ENCODE peak calls at places on chromosomes 7 and 10, in eight cellular contexts. One of them, this sample, is unnamed.

GRCh38 chr10:112834661-112835060 is 115.4 kb upstream of the TCF7L2 start:
- DNase-seq in AG08395: no peak
- DNase-seq in NCI-H446: no peak
- DNase-seq in activated T-helper 9 cell treated with anti-CD3 and anti-CD28 coated beads, Interleukin-2, amount 50 U/mL, for 16 hours: no peak
- DNase-seq in GM12865: peak; percentile 31
- DNase-seq in NCI-H1092 treated with DMSO at 0.1 percent for 48 hours: peak; percentile 18
- DNase-seq in HTR-8/SVneo: no peak
- DNase-seq in sciatic nerve: no peak
- DNase-seq in this sample: no peak

GRCh38 chr7:113698556-113699220 is 220.1 kb downstream of the PPP1R3A start:
- DNase-seq in NCI-H446: peak; percentile 18
- DNase-seq in HTR-8/SVneo: no peak
- DNase-seq in NCI-H1092 treated with DMSO at 0.1 percent for 48 hours: peak; percentile 52
- DNase-seq in activated T-helper 9 cell treated with anti-CD3 and anti-CD28 coated beads, Interleukin-2, amount 50 U/mL, for 16 hours: no peak
- DNase-seq in GM12865: peak; percentile 30
- DNase-seq in AG08395: peak; percentile 18
- DNase-seq in sciatic nerve: no peak
- DNase-seq in this sample: no peak

GRCh38 chr10:129622736-129623135 is 155.7 kb downstream of the MGMT start:
- DNase-seq in NCI-H446: no peak
- DNase-seq in GM12865: no peak
- DNase-seq in AG08395: no peak
- DNase-seq in sciatic nerve: no peak
- DNase-seq in NCI-H1092 treated with DMSO at 0.1 percent for 48 hours: no peak
- DNase-seq in activated T-helper 9 cell treated with anti-CD3 and anti-CD28 coated beads, Interleukin-2, amount 50 U/mL, for 16 hours: no peak
- DNase-seq in HTR-8/SVneo: peak; percentile 21
- DNase-seq in this sample: no peak

GRCh38 chr7:157152391-157152937 is 13.7 kb downstream of the UBE3C start:
- DNase-seq in AG08395: no peak
- DNase-seq in NCI-H446: no peak
- DNase-seq in NCI-H1092 treated with DMSO at 0.1 percent for 48 hours: no peak
- DNase-seq in GM12865: no peak
- DNase-seq in HTR-8/SVneo: no peak
- DNase-seq in activated T-helper 9 cell treated with anti-CD3 and anti-CD28 coated beads, Interleukin-2, amount 50 U/mL, for 16 hours: no peak
- DNase-seq in sciatic nerve: no peak
- DNase-seq in this sample: no peak

GRCh38 chr7:15471387-15471786 is 90.4 kb downstream of the AGMO start:
- DNase-seq in AG08395: no peak
- DNase-seq in NCI-H1092 treated with DMSO at 0.1 percent for 48 hours: no peak
- DNase-seq in HTR-8/SVneo: no peak
- DNase-seq in activated T-helper 9 cell treated with anti-CD3 and anti-CD28 coated beads, Interleukin-2, amount 50 U/mL, for 16 hours: no peak
- DNase-seq in GM12865: no peak
- DNase-seq in NCI-H446: no peak
- DNase-seq in sciatic nerve: no peak
- DNase-seq in this sample: no peak

GRCh38 chr10:61900829-61901783 is at the start of gene ARID5B:
- DNase-seq in HTR-8/SVneo: peak; percentile 74
- DNase-seq in NCI-H1092 treated with DMSO at 0.1 percent for 48 hours: peak; percentile 68
- DNase-seq in sciatic nerve: peak; percentile 63
- DNase-seq in NCI-H446: no peak
- DNase-seq in AG08395: peak; percentile 52
- DNase-seq in activated T-helper 9 cell treated with anti-CD3 and anti-CD28 coated beads, Interleukin-2, amount 50 U/mL, for 16 hours: peak; percentile 27
- DNase-seq in GM12865: peak; percentile 80
- DNase-seq in this sample: no peak

GRCh38 chr10:101850747-101851146 is 7.1 kb upstream of the KCNIP2 start:
- DNase-seq in GM12865: no peak
- DNase-seq in NCI-H1092 treated with DMSO at 0.1 percent for 48 hours: no peak
- DNase-seq in NCI-H446: no peak
- DNase-seq in AG08395: no peak
- DNase-seq in sciatic nerve: no peak
- DNase-seq in activated T-helper 9 cell treated with anti-CD3 and anti-CD28 coated beads, Interleukin-2, amount 50 U/mL, for 16 hours: no peak
- DNase-seq in HTR-8/SVneo: no peak
- DNase-seq in this sample: no peak

GRCh38 chr10:108980869-108981268 is 942.4 kb downstream of the XPNPEP1 start:
- DNase-seq in AG08395: no peak
- DNase-seq in HTR-8/SVneo: no peak
- DNase-seq in NCI-H1092 treated with DMSO at 0.1 percent for 48 hours: no peak
- DNase-seq in NCI-H446: no peak
- DNase-seq in sciatic nerve: no peak
- DNase-seq in activated T-helper 9 cell treated with anti-CD3 and anti-CD28 coated beads, Interleukin-2, amount 50 U/mL, for 16 hours: no peak
- DNase-seq in GM12865: no peak
- DNase-seq in this sample: no peak

GRCh38 chr10:74596713-74597112 is 229.7 kb upstream of the KAT6B start:
- DNase-seq in NCI-H1092 treated with DMSO at 0.1 percent for 48 hours: no peak
- DNase-seq in sciatic nerve: no peak
- DNase-seq in NCI-H446: no peak
- DNase-seq in GM12865: no peak
- DNase-seq in HTR-8/SVneo: no peak
- DNase-seq in activated T-helper 9 cell treated with anti-CD3 and anti-CD28 coated beads, Interleukin-2, amount 50 U/mL, for 16 hours: no peak
- DNase-seq in AG08395: no peak
- DNase-seq in this sample: no peak

GRCh38 chr10:77877461-77878344 is 48.9 kb downstream of the DLG5 start:
- DNase-seq in AG08395: no peak
- DNase-seq in HTR-8/SVneo: no peak
- DNase-seq in GM12865: peak; percentile 61
- DNase-seq in NCI-H1092 treated with DMSO at 0.1 percent for 48 hours: no peak
- DNase-seq in activated T-helper 9 cell treated with anti-CD3 and anti-CD28 coated beads, Interleukin-2, amount 50 U/mL, for 16 hours: no peak
- DNase-seq in NCI-H446: no peak
- DNase-seq in sciatic nerve: no peak
- DNase-seq in this sample: no peak

GRCh38 chr10:88974012-88974411 is 16.6 kb upstream of the FAS start:
- DNase-seq in NCI-H1092 treated with DMSO at 0.1 percent for 48 hours: no peak
- DNase-seq in NCI-H446: no peak
- DNase-seq in sciatic nerve: no peak
- DNase-seq in activated T-helper 9 cell treated with anti-CD3 and anti-CD28 coated beads, Interleukin-2, amount 50 U/mL, for 16 hours: no peak
- DNase-seq in GM12865: no peak
- DNase-seq in HTR-8/SVneo: no peak
- DNase-seq in AG08395: peak; percentile 38
- DNase-seq in this sample: no peak

GRCh38 chr7:132899833-132900232 is 182.1 kb downstream of the CHCHD3 start:
- DNase-seq in HTR-8/SVneo: no peak
- DNase-seq in sciatic nerve: no peak
- DNase-seq in NCI-H446: no peak
- DNase-seq in GM12865: no peak
- DNase-seq in NCI-H1092 treated with DMSO at 0.1 percent for 48 hours: peak; percentile 18
- DNase-seq in AG08395: no peak
- DNase-seq in activated T-helper 9 cell treated with anti-CD3 and anti-CD28 coated beads, Interleukin-2, amount 50 U/mL, for 16 hours: no peak
- DNase-seq in this sample: no peak

GRCh38 chr7:39609084-39609461 is 14.3 kb upstream of the RALA start:
- DNase-seq in activated T-helper 9 cell treated with anti-CD3 and anti-CD28 coated beads, Interleukin-2, amount 50 U/mL, for 16 hours: no peak
- DNase-seq in AG08395: peak; percentile 56
- DNase-seq in NCI-H1092 treated with DMSO at 0.1 percent for 48 hours: no peak
- DNase-seq in HTR-8/SVneo: no peak
- DNase-seq in NCI-H446: no peak
- DNase-seq in sciatic nerve: no peak
- DNase-seq in GM12865: no peak
- DNase-seq in this sample: no peak

GRCh38 chr10:117463545-117463920 is 79.0 kb upstream of the EMX2 start:
- DNase-seq in sciatic nerve: no peak
- DNase-seq in HTR-8/SVneo: no peak
- DNase-seq in GM12865: no peak
- DNase-seq in NCI-H1092 treated with DMSO at 0.1 percent for 48 hours: no peak
- DNase-seq in activated T-helper 9 cell treated with anti-CD3 and anti-CD28 coated beads, Interleukin-2, amount 50 U/mL, for 16 hours: no peak
- DNase-seq in NCI-H446: no peak
- DNase-seq in AG08395: peak; percentile 43
- DNase-seq in this sample: no peak

GRCh38 chr10:86804805-86805204 is 48.4 kb downstream of the BMPR1A start:
- DNase-seq in GM12865: no peak
- DNase-seq in activated T-helper 9 cell treated with anti-CD3 and anti-CD28 coated beads, Interleukin-2, amount 50 U/mL, for 16 hours: no peak
- DNase-seq in sciatic nerve: no peak
- DNase-seq in NCI-H446: no peak
- DNase-seq in NCI-H1092 treated with DMSO at 0.1 percent for 48 hours: no peak
- DNase-seq in HTR-8/SVneo: peak; percentile 34
- DNase-seq in AG08395: no peak
- DNase-seq in this sample: no peak

GRCh38 chr7:18859331-18859730 is 258.1 kb downstream of the TWIST1 start:
- DNase-seq in NCI-H1092 treated with DMSO at 0.1 percent for 48 hours: no peak
- DNase-seq in HTR-8/SVneo: no peak
- DNase-seq in GM12865: no peak
- DNase-seq in AG08395: no peak
- DNase-seq in activated T-helper 9 cell treated with anti-CD3 and anti-CD28 coated beads, Interleukin-2, amount 50 U/mL, for 16 hours: no peak
- DNase-seq in sciatic nerve: no peak
- DNase-seq in NCI-H446: no peak
- DNase-seq in this sample: no peak

GRCh38 chr7:81507231-81507630 is 262.6 kb downstream of the HGF start:
- DNase-seq in sciatic nerve: no peak
- DNase-seq in HTR-8/SVneo: no peak
- DNase-seq in AG08395: no peak
- DNase-seq in activated T-helper 9 cell treated with anti-CD3 and anti-CD28 coated beads, Interleukin-2, amount 50 U/mL, for 16 hours: no peak
- DNase-seq in NCI-H446: no peak
- DNase-seq in NCI-H1092 treated with DMSO at 0.1 percent for 48 hours: no peak
- DNase-seq in GM12865: no peak
- DNase-seq in this sample: no peak

GRCh38 chr7:42730621-42731020 is 181.2 kb downstream of the C7orf25 start:
- DNase-seq in NCI-H446: no peak
- DNase-seq in GM12865: no peak
- DNase-seq in HTR-8/SVneo: no peak
- DNase-seq in NCI-H1092 treated with DMSO at 0.1 percent for 48 hours: no peak
- DNase-seq in sciatic nerve: no peak
- DNase-seq in AG08395: no peak
- DNase-seq in activated T-helper 9 cell treated with anti-CD3 and anti-CD28 coated beads, Interleukin-2, amount 50 U/mL, for 16 hours: no peak
- DNase-seq in this sample: no peak

GRCh38 chr10:493391-494148 is 195.9 kb downstream of the DIP2C start:
- DNase-seq in AG08395: no peak
- DNase-seq in HTR-8/SVneo: no peak
- DNase-seq in sciatic nerve: no peak
- DNase-seq in NCI-H1092 treated with DMSO at 0.1 percent for 48 hours: no peak
- DNase-seq in GM12865: no peak
- DNase-seq in NCI-H446: no peak
- DNase-seq in activated T-helper 9 cell treated with anti-CD3 and anti-CD28 coated beads, Interleukin-2, amount 50 U/mL, for 16 hours: no peak
- DNase-seq in this sample: no peak

GRCh38 chr10:61939575-61940301 is 38.2 kb downstream of the ARID5B start:
- DNase-seq in AG08395: peak; percentile 62
- DNase-seq in GM12865: peak; percentile 52
- DNase-seq in NCI-H1092 treated with DMSO at 0.1 percent for 48 hours: no peak
- DNase-seq in sciatic nerve: no peak
- DNase-seq in NCI-H446: no peak
- DNase-seq in HTR-8/SVneo: peak; percentile 45
- DNase-seq in activated T-helper 9 cell treated with anti-CD3 and anti-CD28 coated beads, Interleukin-2, amount 50 U/mL, for 16 hours: no peak
- DNase-seq in this sample: no peak

GRCh38 chr7:98240961-98241673 is 10.9 kb downstream of the TECPR1 start:
- DNase-seq in GM12865: peak; percentile 71
- DNase-seq in NCI-H1092 treated with DMSO at 0.1 percent for 48 hours: peak; percentile 9
- DNase-seq in activated T-helper 9 cell treated with anti-CD3 and anti-CD28 coated beads, Interleukin-2, amount 50 U/mL, for 16 hours: no peak
- DNase-seq in HTR-8/SVneo: peak; percentile 53
- DNase-seq in sciatic nerve: no peak
- DNase-seq in AG08395: peak; percentile 66
- DNase-seq in NCI-H446: no peak
- DNase-seq in this sample: peak; percentile 47

GRCh38 chr7:113202282-113202681 is 83.9 kb upstream of the SMIM30 start:
- DNase-seq in GM12865: no peak
- DNase-seq in HTR-8/SVneo: no peak
- DNase-seq in NCI-H446: no peak
- DNase-seq in AG08395: no peak
- DNase-seq in activated T-helper 9 cell treated with anti-CD3 and anti-CD28 coated beads, Interleukin-2, amount 50 U/mL, for 16 hours: no peak
- DNase-seq in sciatic nerve: no peak
- DNase-seq in NCI-H1092 treated with DMSO at 0.1 percent for 48 hours: no peak
- DNase-seq in this sample: no peak

GRCh38 chr10:18164093-18164492 is 23.9 kb downstream of the CACNB2 start:
- DNase-seq in NCI-H1092 treated with DMSO at 0.1 percent for 48 hours: no peak
- DNase-seq in HTR-8/SVneo: no peak
- DNase-seq in NCI-H446: no peak
- DNase-seq in activated T-helper 9 cell treated with anti-CD3 and anti-CD28 coated beads, Interleukin-2, amount 50 U/mL, for 16 hours: no peak
- DNase-seq in GM12865: no peak
- DNase-seq in sciatic nerve: no peak
- DNase-seq in AG08395: no peak
- DNase-seq in this sample: no peak

GRCh38 chr10:110171032-110171431 is 36.4 kb upstream of the MXI1 start:
- DNase-seq in HTR-8/SVneo: no peak
- DNase-seq in GM12865: no peak
- DNase-seq in NCI-H446: no peak
- DNase-seq in NCI-H1092 treated with DMSO at 0.1 percent for 48 hours: no peak
- DNase-seq in sciatic nerve: no peak
- DNase-seq in activated T-helper 9 cell treated with anti-CD3 and anti-CD28 coated beads, Interleukin-2, amount 50 U/mL, for 16 hours: no peak
- DNase-seq in AG08395: no peak
- DNase-seq in this sample: no peak

GRCh38 chr7:158520825-158521224 is 66.8 kb downstream of the PTPRN2 start:
- DNase-seq in AG08395: no peak
- DNase-seq in sciatic nerve: no peak
- DNase-seq in NCI-H1092 treated with DMSO at 0.1 percent for 48 hours: no peak
- DNase-seq in activated T-helper 9 cell treated with anti-CD3 and anti-CD28 coated beads, Interleukin-2, amount 50 U/mL, for 16 hours: no peak
- DNase-seq in GM12865: no peak
- DNase-seq in HTR-8/SVneo: no peak
- DNase-seq in NCI-H446: no peak
- DNase-seq in this sample: no peak

GRCh38 chr7:132075573-132075972 is 500.7 kb downstream of the PLXNA4 start:
- DNase-seq in NCI-H1092 treated with DMSO at 0.1 percent for 48 hours: no peak
- DNase-seq in sciatic nerve: no peak
- DNase-seq in NCI-H446: no peak
- DNase-seq in activated T-helper 9 cell treated with anti-CD3 and anti-CD28 coated beads, Interleukin-2, amount 50 U/mL, for 16 hours: no peak
- DNase-seq in HTR-8/SVneo: no peak
- DNase-seq in GM12865: no peak
- DNase-seq in AG08395: peak; percentile 34
- DNase-seq in this sample: no peak

GRCh38 chr7:152859781-152860191 is 100.2 kb downstream of the ACTR3B start:
- DNase-seq in NCI-H446: no peak
- DNase-seq in sciatic nerve: no peak
- DNase-seq in NCI-H1092 treated with DMSO at 0.1 percent for 48 hours: no peak
- DNase-seq in AG08395: peak; percentile 27
- DNase-seq in GM12865: peak; percentile 20
- DNase-seq in HTR-8/SVneo: no peak
- DNase-seq in activated T-helper 9 cell treated with anti-CD3 and anti-CD28 coated beads, Interleukin-2, amount 50 U/mL, for 16 hours: no peak
- DNase-seq in this sample: no peak

GRCh38 chr10:133258818-133259602 is 17.7 kb downstream of the ADAM8 start:
- DNase-seq in NCI-H1092 treated with DMSO at 0.1 percent for 48 hours: no peak
- DNase-seq in HTR-8/SVneo: peak; percentile 88
- DNase-seq in sciatic nerve: peak; percentile 88
- DNase-seq in activated T-helper 9 cell treated with anti-CD3 and anti-CD28 coated beads, Interleukin-2, amount 50 U/mL, for 16 hours: peak; percentile 77
- DNase-seq in GM12865: no peak
- DNase-seq in AG08395: peak; percentile 97
- DNase-seq in NCI-H446: no peak
- DNase-seq in this sample: no peak

GRCh38 chr10:104337985-104338735 is at the start of gene ITPRIP:
- DNase-seq in activated T-helper 9 cell treated with anti-CD3 and anti-CD28 coated beads, Interleukin-2, amount 50 U/mL, for 16 hours: peak; percentile 56
- DNase-seq in AG08395: peak; percentile 79
- DNase-seq in GM12865: peak; percentile 80
- DNase-seq in NCI-H1092 treated with DMSO at 0.1 percent for 48 hours: peak; percentile 27
- DNase-seq in NCI-H446: peak; percentile 51
- DNase-seq in HTR-8/SVneo: peak; percentile 66
- DNase-seq in sciatic nerve: peak; percentile 85
- DNase-seq in this sample: peak; percentile 43

GRCh38 chr7:151672706-151673105 is 153.0 kb upstream of the RHEB start:
- DNase-seq in sciatic nerve: peak; percentile 25
- DNase-seq in NCI-H446: no peak
- DNase-seq in HTR-8/SVneo: no peak
- DNase-seq in GM12865: no peak
- DNase-seq in AG08395: no peak
- DNase-seq in activated T-helper 9 cell treated with anti-CD3 and anti-CD28 coated beads, Interleukin-2, amount 50 U/mL, for 16 hours: no peak
- DNase-seq in NCI-H1092 treated with DMSO at 0.1 percent for 48 hours: no peak
- DNase-seq in this sample: no peak

This sample was measured in progenitor cell of endocrine pancreas.